ENCODE peak calls at places on chromosome 17, in five cellular contexts. U is SK-N-SH, N is stomach, K is K562, E is A549. O is an unnamed sample.

GRCh38 chr17:76363107-76363801 is 9.5 kb upstream of the PRPSAP1 start:
- DNase-seq in U (no peak), E (no peak), N (no peak), K (no peak), O (no peak)

GRCh38 chr17:69733171-69734014 is 318.9 kb downstream of the MAP2K6 start:
- DNase-seq in K (no peak), U (no peak), N (no peak), E (peak), O (no peak)

GRCh38 chr17:76909971-76910760 is 42.0 kb downstream of the MGAT5B start:
- DNase-seq in N (peak), K (peak), E (peak), U (no peak), O (no peak)

GRCh38 chr17:50955667-50956120 is 89.5 kb upstream of the TOB1 start:
- DNase-seq in E (no peak), U (peak), K (no peak), N (no peak), O (no peak)

GRCh38 chr17:2902546-2902945 is 106.3 kb downstream of the RAP1GAP2 start:
- DNase-seq in U (no peak), E (no peak), K (no peak), N (no peak), O (no peak)

GRCh38 chr17:80395402-80396151 is 19.4 kb upstream of the ENDOV start:
- DNase-seq in E (no peak), N (no peak), U (peak), K (no peak), O (no peak)

GRCh38 chr17:32490101-32490482 is 3.3 kb downstream of the CDK5R1 start:
- DNase-seq in U (peak), K (no peak), N (no peak), E (no peak), O (no peak)

GRCh38 chr17:65785109-65785508 is 223.7 kb upstream of the AXIN2 start:
- DNase-seq in E (peak), N (no peak), K (peak), U (no peak), O (no peak)

GRCh38 chr17:67027031-67027628 is 17.2 kb upstream of the CACNG1 start:
- DNase-seq in K (no peak), U (no peak), E (peak), N (no peak), O (no peak)

GRCh38 chr17:49717371-49717841 is 9.6 kb upstream of the SLC35B1 start:
- DNase-seq in K (no peak), E (no peak), N (peak), U (no peak), O (no peak)

GRCh38 chr17:61996916-61997605 is 68.0 kb downstream of the MED13 start:
- DNase-seq in N (no peak), E (no peak), U (no peak), K (no peak), O (no peak)

GRCh38 chr17:57582881-57583756 is 162.0 kb downstream of the CCDC182 start:
- DNase-seq in U (no peak), N (no peak), E (no peak), K (no peak), O (no peak)

GRCh38 chr17:29918016-29918415 is 12.0 kb downstream of the SSH2 start:
- DNase-seq in E (no peak), N (no peak), K (no peak), U (no peak), O (no peak)

GRCh38 chr17:29918922-29919856 is 10.8 kb downstream of the SSH2 start:
- DNase-seq in E (no peak), K (no peak), N (no peak), U (no peak), O (no peak)

GRCh38 chr17:29911641-29912177 is 18.3 kb downstream of the SSH2 start:
- DNase-seq in N (no peak), K (no peak), E (no peak), U (no peak), O (no peak)

GRCh38 chr17:29909604-29910003 is 20.4 kb downstream of the SSH2 start:
- DNase-seq in E (no peak), N (no peak), K (no peak), U (no peak), O (no peak)

GRCh38 chr17:29914819-29915537 is 15.1 kb downstream of the SSH2 start:
- DNase-seq in K (no peak), N (no peak), U (no peak), E (no peak), O (no peak)
- TF ChIP-seq EP300 in K (no peak), N (no peak), U (no peak), E (no peak), O (no peak)

DNA sequence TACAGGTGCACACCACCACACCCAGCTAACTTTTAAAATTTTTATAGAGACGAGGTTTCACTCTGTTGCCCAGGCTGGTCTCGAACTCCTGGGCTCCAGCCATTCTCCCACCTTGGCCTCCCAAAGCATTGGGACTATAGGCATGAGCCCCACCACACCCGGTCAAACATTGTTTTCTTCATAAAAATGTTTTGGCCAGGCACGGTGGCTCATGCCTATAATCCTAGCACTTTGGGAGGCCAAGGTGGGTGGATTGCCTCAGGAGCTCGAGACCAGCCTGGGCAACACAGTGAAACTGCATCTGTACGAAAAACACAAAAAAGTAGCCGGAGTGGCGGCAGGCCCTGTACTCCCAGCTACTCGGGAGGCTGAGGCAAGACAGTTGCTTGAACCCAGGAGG is 12.1 kb downstream of the TMC6 start:
- DNase-seq in N (no peak), K (peak), E (no peak), U (no peak), O (no peak)
- TF ChIP-seq EP300 in N (no peak), K (no peak), E (no peak), U (no peak), O (no peak)

GRCh38 chr17:34312080-34312479 is 7.2 kb upstream of the CCL8 start:
- DNase-seq in N (no peak), K (no peak), E (peak), U (no peak), O (no peak)
- TF ChIP-seq EP300 in N (no peak), K (no peak), E (no peak), U (no peak), O (peak)

GRCh38 chr17:81977211-81978091 is at the start of gene ASPSCR1:
- DNase-seq in U (peak), N (peak), E (peak), K (peak), O (peak)
- TF ChIP-seq EP300 in U (peak), N (no peak), E (no peak), K (peak), O (no peak)

GRCh38 chr17:42485680-42486079 is 27.0 kb downstream of the ATP6V0A1 start:
- DNase-seq in K (no peak), U (no peak), N (no peak), E (no peak), O (no peak)

GRCh38 chr17:42488032-42488431 is 29.4 kb downstream of the ATP6V0A1 start:
- DNase-seq in N (no peak), U (no peak), K (no peak), E (no peak), O (no peak)

GRCh38 chr17:42484304-42484703 is 25.6 kb downstream of the ATP6V0A1 start:
- DNase-seq in U (no peak), N (no peak), K (no peak), E (no peak), O (no peak)
- TF ChIP-seq EP300 in U (no peak), N (no peak), K (no peak), E (no peak), O (no peak)

GRCh38 chr17:4417129-4417667 is 16.5 kb upstream of the SPNS3 start:
- DNase-seq in N (no peak), E (no peak), K (no peak), U (no peak), O (no peak)
- TF ChIP-seq EP300 in N (no peak), E (no peak), K (no peak), U (no peak), O (no peak)

GRCh38 chr17:72121164-72122001 is 563 bp downstream of the SOX9 start:
- DNase-seq in U (peak), E (peak), N (peak), K (no peak), O (peak)

GRCh38 chr17:72120878-72121163 is at the start of gene SOX9:
- DNase-seq in E (peak), N (peak), U (peak), K (no peak), O (peak)

GRCh38 chr17:72119280-72119962 is 1.4 kb upstream of the SOX9 start:
- DNase-seq in K (no peak), U (no peak), N (no peak), E (no peak), O (no peak)

GRCh38 chr17:72118588-72119279 is 2.1 kb upstream of the SOX9 start:
- DNase-seq in E (peak), N (peak), U (peak), K (peak), O (peak)

DNA sequence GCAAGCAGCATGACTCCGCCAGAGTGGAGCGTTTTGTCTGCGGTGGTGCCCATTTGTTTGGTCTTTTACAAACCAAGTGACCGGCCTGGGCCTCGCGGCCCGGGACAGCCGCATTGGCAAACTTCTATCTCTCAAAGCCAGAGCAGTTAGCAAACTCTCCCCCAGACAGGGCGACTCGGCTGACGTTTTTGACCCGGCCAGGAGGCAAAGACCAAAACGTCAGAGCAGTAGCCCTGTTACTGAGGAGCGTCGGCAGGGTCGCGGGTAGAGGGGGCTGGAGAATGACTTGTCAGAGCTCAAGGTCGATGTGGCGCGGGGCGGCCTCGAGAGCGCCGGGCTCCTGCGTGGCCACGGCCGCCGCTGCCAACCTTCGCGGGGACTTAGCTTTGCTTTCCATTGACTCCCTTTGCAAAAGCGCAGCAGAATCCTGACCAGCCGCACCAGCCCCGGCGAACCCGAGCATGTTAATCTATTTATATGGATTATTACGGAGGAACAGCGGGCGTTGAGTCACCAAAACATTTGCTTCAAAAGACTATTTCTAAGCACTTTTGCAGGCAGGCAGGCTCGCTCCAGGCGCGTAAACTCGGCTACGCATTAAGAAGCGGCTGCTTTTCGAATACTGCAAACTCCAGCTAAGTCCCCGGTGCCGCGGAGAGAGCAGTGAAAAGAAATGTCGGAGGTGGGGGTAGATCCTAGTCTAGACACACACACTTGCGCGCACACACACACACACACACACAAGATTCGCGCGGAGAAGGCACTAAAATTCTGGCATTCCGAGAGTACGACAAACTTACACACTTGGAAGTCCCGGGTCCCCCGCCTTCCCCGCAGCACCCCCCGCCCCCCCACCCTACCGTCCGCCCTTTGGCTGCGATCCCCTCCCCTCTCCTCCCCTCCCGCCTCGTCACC is 600 bp upstream of the SOX9 start:
- DNase-seq in E (no peak), N (peak), K (no peak), U (peak), O (peak)
- TF ChIP-seq EP300 in E (no peak), N (no peak), K (no peak), U (peak), O (no peak)

DNA sequence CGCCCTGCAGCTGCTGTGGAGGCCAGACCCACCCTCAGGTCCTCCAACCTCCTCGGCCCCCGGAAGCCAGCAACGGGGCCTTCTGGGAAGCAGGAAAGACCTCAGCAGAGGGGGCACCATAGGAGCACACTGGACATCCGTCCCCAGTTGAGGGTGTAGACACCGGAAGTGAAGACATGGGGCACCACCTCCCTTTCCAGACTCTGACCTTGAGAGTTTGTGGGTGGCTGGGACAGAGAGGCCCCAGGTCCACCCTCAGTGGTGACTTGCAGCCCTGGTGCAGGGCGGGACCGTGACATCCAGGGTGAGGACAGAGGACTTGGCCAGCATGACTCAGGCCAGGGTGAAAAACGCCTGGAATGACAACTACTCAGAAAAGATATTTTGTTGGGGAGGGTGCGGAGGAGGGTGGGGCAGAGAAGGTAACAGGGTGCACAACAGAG is 19.9 kb downstream of the CEP295NL start:
- DNase-seq in U (peak), N (peak), K (peak), E (peak), O (peak)
- TF ChIP-seq EP300 in U (no peak), N (no peak), K (peak), E (no peak), O (no peak)

GRCh38 chr17:60135160-60135950 is 14.4 kb upstream of the CA4 start:
- DNase-seq in N (peak), U (peak), E (peak), K (peak), O (peak)
- TF ChIP-seq EP300 in N (no peak), U (peak), E (no peak), K (peak), O (no peak)

DNA sequence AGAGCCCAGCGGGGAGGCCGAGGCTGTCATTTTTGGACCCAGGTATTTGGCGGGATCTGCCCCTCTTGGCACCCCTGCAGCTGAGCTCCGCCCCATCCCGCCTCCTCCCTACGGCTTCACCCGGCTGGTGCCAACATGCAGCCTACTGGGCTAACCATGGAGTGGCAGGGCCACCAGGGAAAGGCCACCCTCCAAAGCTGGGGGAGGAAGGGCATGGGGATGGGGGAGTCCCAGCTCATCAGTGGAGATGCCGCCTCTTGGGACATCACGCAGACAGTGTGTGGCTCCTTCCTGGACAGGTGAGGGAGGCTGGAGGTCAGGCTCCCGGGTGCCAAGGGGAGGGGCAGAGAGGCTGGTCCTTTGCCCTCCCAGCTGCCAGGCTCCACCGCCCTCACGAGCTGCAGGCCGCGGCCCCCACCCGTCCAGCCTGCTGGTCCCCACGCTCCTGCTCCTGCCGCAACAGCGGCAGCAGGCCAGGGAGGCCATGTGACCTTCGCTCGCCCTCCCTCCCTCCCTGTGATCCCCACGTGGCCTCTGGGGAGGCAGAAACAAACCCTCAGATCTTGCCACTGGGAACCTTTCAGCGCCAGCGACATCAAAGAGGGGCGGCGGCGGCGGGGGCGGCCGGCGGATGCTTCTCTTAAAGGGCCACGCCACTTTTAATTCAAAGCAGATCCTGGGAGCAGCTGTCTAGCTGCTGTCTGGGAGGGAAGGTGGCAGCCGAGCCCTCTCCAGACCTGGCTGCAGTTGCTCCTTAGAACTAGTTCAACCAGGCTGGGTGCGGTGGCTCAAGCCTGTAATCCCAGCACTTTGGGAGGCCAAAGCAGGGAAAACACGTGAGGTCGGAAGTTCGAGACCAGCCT is 6.8 kb upstream of the NOTUM start:
- DNase-seq in E (peak), N (peak), U (peak), K (peak), O (peak)
- TF ChIP-seq EP300 in E (no peak), N (no peak), U (peak), K (no peak), O (no peak)

O was measured in sigmoid colon.